ENCODE peak calls at places on chromosome 17, in seven cellular contexts. B is transverse colon, Y is SK-N-SH, V is stomach, C is K562, I is HepG2, H is sigmoid colon. M is an unnamed sample.

GRCh38 chr17:40547079-40547784 is 18.0 kb downstream of the CCR7 start:
- DNase-seq in B (peak), Y (no peak), V (peak), C (no peak), I (no peak), H (peak), M (no peak)

GRCh38 chr17:32565401-32565800 is 78.6 kb downstream of the CDK5R1 start:
- DNase-seq in B (no peak), Y (no peak), V (no peak), C (no peak), I (peak), H (no peak), M (no peak)

GRCh38 chr17:26962255-26963162 is 331.4 kb upstream of the WSB1 start:
- DNase-seq in B (no peak), Y (peak), V (no peak), C (peak), I (no peak), H (no peak), M (no peak)

GRCh38 chr17:42457107-42457787 is 1.4 kb upstream of the ATP6V0A1 start:
- DNase-seq in B (no peak), Y (no peak), V (no peak), C (no peak), I (no peak), H (no peak), M (no peak)

GRCh38 chr17:60941028-60941427 is 263.4 kb downstream of the BCAS3 start:
- DNase-seq in B (peak), Y (no peak), V (peak), C (no peak), I (no peak), H (no peak), M (no peak)

GRCh38 chr17:75756451-75757085 is 8.4 kb downstream of the GALK1 start:
- DNase-seq in B (no peak), Y (peak), V (no peak), C (no peak), I (no peak), H (peak), M (no peak)

GRCh38 chr17:73747221-73748002 is 103.2 kb upstream of the SDK2 start:
- DNase-seq in B (no peak), Y (no peak), V (peak), C (no peak), I (no peak), H (no peak), M (peak)

GRCh38 chr17:77457572-77458201 is 316.9 kb downstream of the SEC14L1 start:
- DNase-seq in B (no peak), Y (no peak), V (no peak), C (no peak), I (no peak), H (no peak), M (no peak)

GRCh38 chr17:4161179-4161559 is 18.2 kb downstream of the CYB5D2 start:
- DNase-seq in B (no peak), Y (peak), V (peak), C (peak), I (peak), H (no peak), M (peak)

GRCh38 chr17:75869282-75870141 is 8.9 kb downstream of the TRIM47 start:
- DNase-seq in B (peak), Y (peak), V (no peak), C (no peak), I (peak), H (peak), M (peak)

GRCh38 chr17:19876524-19877161 is 8.9 kb upstream of the ULK2 start:
- DNase-seq in B (peak), Y (no peak), V (no peak), C (no peak), I (no peak), H (peak), M (peak)

GRCh38 chr17:59493867-59494266 is 71.5 kb upstream of the DHX40 start:
- DNase-seq in B (no peak), Y (peak), V (no peak), C (no peak), I (no peak), H (no peak), M (no peak)

GRCh38 chr17:6476834-6477210 is 32.6 kb downstream of the PIMREG start:
- DNase-seq in B (no peak), Y (no peak), V (no peak), C (peak), I (no peak), H (no peak), M (no peak)

GRCh38 chr17:74403512-74404137 is 28.3 kb upstream of the GPRC5C start:
- DNase-seq in B (no peak), Y (peak), V (no peak), C (no peak), I (no peak), H (no peak), M (no peak)

GRCh38 chr17:81371910-81372760 is 23.1 kb upstream of the BAHCC1 start:
- DNase-seq in B (peak), Y (peak), V (no peak), C (peak), I (no peak), H (peak), M (peak)
- TF ChIP-seq CTCF in B (peak), Y (peak), V (no peak), C (peak), I (peak), H (no peak), M (no peak)

GRCh38 chr17:52505601-52506000 is 347.1 kb upstream of the CA10 start:
- DNase-seq in B (no peak), Y (no peak), V (no peak), C (no peak), I (no peak), H (no peak), M (no peak)
- TF ChIP-seq EP300 in B (no peak), Y (no peak), V (no peak), C (no peak), I (no peak), H (no peak), M (no peak)

GRCh38 chr17:30357476-30357875 is 21.3 kb upstream of the CPD start:
- DNase-seq in B (no peak), Y (no peak), V (no peak), C (no peak), I (no peak), H (no peak), M (no peak)
- TF ChIP-seq POLR2AphosphoS5 in B (no peak), Y (no peak), V (no peak), C (no peak), I (no peak), H (no peak), M (no peak)

GRCh38 chr17:79169366-79169765 is 94.7 kb downstream of the ENGASE start:
- DNase-seq in B (no peak), Y (no peak), V (no peak), C (no peak), I (no peak), H (no peak), M (no peak)
- TF ChIP-seq CTCF in B (no peak), Y (no peak), V (no peak), C (no peak), I (no peak), H (no peak), M (no peak)

DNA sequence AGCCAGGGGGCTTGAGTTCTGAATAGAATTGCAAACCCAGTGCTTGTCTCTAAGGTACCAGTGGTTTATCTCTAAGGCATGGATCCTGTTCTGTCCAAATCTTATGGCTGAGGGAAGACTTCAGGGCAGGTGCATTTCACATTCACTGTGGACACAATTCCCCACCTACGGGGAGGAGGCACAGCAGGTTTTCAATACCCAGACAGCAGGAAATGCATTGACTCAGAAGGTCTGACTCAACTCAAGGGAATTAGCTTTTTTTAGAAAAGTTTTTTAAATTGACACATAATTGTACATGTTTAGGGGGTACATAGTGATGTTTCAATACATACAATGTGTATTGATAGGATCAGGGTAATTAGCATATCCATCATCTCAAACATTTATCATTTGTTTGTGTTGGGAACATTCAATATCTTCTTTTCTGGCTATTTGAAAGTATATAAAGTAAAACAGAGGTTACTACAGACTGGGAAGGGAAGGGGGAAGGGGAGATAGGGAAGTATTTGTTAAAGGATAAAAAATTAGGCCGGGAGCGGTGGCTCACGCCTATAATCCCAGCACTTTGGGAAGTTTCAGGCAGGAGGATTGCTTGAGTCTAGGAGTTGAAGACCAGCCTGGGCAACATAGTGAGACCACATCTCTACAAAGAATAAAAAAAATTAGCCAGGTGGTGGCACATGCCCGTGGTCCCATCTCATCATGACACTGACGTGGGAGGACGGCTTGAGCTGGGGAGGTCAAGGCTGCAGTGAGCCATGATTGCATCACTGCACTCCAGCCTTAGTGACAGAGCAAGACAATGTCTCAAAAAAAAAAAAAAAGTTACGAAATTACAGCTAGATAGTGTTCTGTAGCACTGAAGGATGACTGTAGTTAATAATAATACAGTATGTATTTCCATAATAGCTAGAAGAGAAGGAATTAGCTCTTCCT is 54.9 kb downstream of the RGS9 start:
- DNase-seq in B (no peak), Y (no peak), V (no peak), C (no peak), I (peak), H (no peak), M (no peak)
- TF ChIP-seq EP300 in B (no peak), Y (peak), V (no peak), C (no peak), I (no peak), H (no peak), M (no peak)

DNA sequence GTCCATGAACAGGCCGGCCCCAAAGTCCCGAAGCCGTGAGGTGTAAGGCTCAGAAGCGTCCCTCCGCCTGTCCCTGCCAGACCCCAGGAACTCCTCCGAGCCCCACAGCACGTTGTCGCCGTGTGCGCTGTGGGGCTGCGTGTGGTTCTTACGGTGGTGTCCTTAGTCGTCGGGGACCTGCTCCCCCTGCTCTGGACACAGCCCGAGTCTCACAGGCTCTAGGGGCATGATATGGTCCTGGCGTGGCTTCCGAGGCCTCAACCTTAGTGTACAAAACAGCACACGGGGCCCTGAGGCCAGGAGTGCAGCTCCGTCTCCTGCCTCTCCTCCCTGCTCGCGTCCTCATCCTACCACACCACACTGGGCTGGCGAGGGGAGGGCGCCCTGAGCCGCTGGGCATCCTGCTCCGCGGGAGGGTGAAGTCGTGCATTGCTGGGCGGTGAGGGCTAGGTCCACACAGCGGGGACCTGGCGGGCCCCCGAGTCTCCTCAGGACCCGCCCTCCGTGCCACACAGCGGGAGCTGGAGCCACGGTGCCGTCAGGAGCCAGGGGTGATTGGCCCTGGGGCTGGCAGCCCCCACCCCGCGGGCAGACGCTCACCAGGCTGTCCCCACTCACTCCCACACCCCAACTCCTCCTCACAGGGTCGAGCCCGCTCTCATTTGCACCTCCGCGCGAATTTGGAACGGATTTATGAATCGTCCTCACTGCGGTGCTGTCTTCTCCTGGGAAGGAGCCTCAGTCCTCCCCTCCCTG is 1.1 kb upstream of the MAFG start:
- DNase-seq in B (no peak), Y (peak), V (no peak), C (no peak), I (no peak), H (no peak), M (no peak)
- TF ChIP-seq POLR2AphosphoS5 in B (no peak), Y (no peak), V (no peak), C (no peak), I (no peak), H (no peak), M (no peak)

GRCh38 chr17:2054740-2055493 is at the start of gene HIC1:
- DNase-seq in B (peak), Y (peak), V (peak), C (peak), I (peak), H (peak), M (peak)

GRCh38 chr17:2051388-2052237 is 3.3 kb upstream of the HIC1 start:
- DNase-seq in B (no peak), Y (no peak), V (no peak), C (no peak), I (no peak), H (peak), M (no peak)

GRCh38 chr17:2054262-2054739 is 602 bp upstream of the HIC1 start:
- DNase-seq in B (no peak), Y (peak), V (no peak), C (no peak), I (no peak), H (peak), M (no peak)

GRCh38 chr17:2055494-2056220 is 754 bp downstream of the HIC1 start:
- DNase-seq in B (peak), Y (no peak), V (no peak), C (no peak), I (no peak), H (peak), M (no peak)

DNA sequence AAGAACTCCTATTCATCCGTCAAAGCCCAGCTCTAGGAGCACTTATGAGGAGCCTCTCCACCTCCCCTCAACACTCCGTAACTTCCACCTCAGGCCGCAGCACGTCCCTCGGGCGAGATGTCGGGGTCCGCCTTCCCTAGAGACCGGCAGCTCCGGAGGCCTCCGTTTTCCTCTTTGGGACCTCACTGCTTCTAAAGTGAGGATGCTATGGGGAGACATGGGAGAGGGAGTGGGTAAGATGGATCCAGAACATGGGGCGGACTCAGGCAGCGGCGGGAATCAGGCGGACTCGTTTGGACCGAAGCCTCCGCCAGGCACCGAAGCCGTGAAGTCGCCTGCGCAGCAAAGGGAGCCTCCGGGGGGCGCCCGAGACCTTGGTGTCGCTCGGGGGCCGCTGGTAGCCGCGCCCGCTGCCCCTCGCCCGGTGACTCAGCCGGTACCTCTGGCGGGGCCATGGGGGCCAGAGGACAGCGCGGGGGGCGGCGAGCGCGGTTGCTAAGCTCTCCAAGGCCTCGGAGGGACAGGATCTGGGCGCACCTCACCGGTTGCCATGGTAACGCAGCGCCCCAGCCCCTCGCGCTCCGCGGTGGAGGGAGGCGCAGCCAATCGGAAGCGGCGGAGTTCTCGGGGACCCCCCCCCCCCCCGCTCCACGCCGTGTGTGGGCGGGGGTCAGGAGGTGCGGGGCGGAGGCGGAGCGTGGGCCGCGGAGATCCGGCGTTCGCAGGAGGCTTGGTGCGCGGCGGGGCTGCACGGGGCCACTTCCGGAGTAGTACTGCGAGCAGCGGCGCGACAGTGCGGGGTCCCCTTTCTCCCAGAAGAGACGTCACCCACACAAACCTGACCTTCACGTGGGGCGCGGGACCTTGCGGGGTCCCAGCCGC is 1.3 kb upstream of the HIC1 start:
- DNase-seq in B (peak), Y (peak), V (peak), C (peak), I (peak), H (peak), M (peak)
- TF ChIP-seq CTCF in B (peak), Y (peak), V (no peak), C (peak), I (peak), H (peak), M (peak)

DNA sequence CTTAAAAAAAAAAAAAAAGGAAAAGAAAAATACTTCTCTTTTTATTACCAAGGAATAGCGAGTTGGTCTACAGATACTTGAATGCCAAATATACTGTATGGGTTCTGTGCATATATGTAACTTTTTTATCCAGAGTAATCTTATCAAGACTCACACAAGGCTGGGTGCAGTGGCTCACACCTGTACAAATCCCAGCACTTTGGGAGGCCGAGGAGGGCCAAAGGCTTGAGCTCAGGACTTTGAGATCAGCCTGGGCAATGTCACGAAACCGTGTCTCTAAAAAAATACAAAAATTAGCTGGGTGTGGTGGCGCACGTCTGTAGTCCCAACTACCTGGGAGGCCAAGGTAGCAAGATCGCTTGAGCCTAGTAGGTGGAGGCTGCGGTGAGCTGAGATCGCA is 137.4 kb upstream of the TMEM97 start:
- DNase-seq in B (no peak), Y (no peak), V (no peak), C (no peak), I (no peak), H (no peak), M (no peak)
- TF ChIP-seq EP300 in B (no peak), Y (no peak), V (no peak), C (no peak), I (no peak), H (no peak), M (no peak)

GRCh38 chr17:17491031-17491471 is 5.1 kb downstream of the RASD1 start:
- DNase-seq in B (no peak), Y (no peak), V (no peak), C (no peak), I (no peak), H (peak), M (no peak)

GRCh38 chr17:17493249-17493985 is 2.8 kb downstream of the RASD1 start:
- DNase-seq in B (peak), Y (no peak), V (peak), C (no peak), I (no peak), H (peak), M (no peak)

GRCh38 chr17:17492562-17492961 is 3.6 kb downstream of the RASD1 start:
- DNase-seq in B (no peak), Y (no peak), V (no peak), C (no peak), I (no peak), H (peak), M (no peak)

GRCh38 chr17:17492085-17492484 is 4.1 kb downstream of the RASD1 start:
- DNase-seq in B (no peak), Y (no peak), V (no peak), C (no peak), I (no peak), H (peak), M (no peak)

DNA sequence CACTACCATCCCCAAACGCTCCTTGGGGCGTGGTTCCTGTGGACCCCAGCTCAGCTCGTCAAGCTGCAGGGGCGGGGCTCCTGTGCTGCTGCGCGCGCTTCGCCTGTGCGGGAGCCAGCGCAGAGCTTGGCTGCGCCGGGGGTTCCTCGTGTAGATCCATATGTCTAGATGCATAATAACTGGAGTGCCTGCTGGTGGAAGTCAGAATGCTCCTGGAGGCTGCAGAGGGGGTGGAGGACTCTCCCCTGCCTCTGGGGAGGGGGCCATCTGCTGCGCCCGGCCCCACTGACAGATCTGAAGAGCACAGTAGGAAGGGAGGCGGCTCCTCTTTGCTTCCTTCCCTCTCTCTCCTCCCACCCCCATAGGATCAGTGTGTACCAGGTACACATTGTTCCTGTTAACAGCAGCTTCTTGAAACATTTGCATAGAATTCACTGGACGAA is 4.6 kb downstream of the RASD1 start:
- DNase-seq in B (no peak), Y (no peak), V (no peak), C (no peak), I (no peak), H (peak), M (no peak)
- TF ChIP-seq POLR2AphosphoS5 in B (no peak), Y (no peak), V (no peak), C (no peak), I (no peak), H (no peak), M (no peak)

M was measured in upper lobe of left lung.